ENCODE peak calls at places on chromosomes 1 and 21, in five cellular contexts. S is fibroblast of lung, T is neural crest cell, E is SK-MEL-5, R is aorta. V is an unnamed sample.

GRCh38 chr1:161726631-161727342 is 5.4 kb downstream of the FCRLB start:
- DNase-seq in E (peak; percentile 95), T (peak; percentile 78), S (peak; percentile 83), R (peak; percentile 95), V (peak; percentile 85)

GRCh38 chr21:39175154-39175553 is 8.1 kb downstream of the PSMG1 start:
- DNase-seq in R (no peak), T (no peak), E (peak; percentile 49), S (peak; percentile 62), V (peak; percentile 26)

GRCh38 chr1:5999711-6000443 is 7.7 kb upstream of the NPHP4 start:
- DNase-seq in E (no peak), R (peak; percentile 70), S (no peak), T (no peak), V (no peak)

GRCh38 chr1:53754484-53755312 is 15.7 kb upstream of the GLIS1 start:
- DNase-seq in E (peak; percentile 72), T (peak; percentile 39), S (peak; percentile 82), R (no peak), V (peak; percentile 78)

GRCh38 chr1:12327566-12327965 is 97.7 kb downstream of the VPS13D start:
- DNase-seq in E (no peak), R (no peak), T (no peak), S (no peak), V (no peak)

GRCh38 chr1:119631433-119632102 is 16.5 kb downstream of the ZNF697 start:
- DNase-seq in S (peak; percentile 86), R (peak; percentile 93), T (no peak), E (peak; percentile 69), V (peak; percentile 79)

GRCh38 chr1:154589780-154590179 is 18.2 kb downstream of the ADAR start:
- DNase-seq in R (no peak), T (no peak), S (no peak), E (no peak), V (no peak)

GRCh38 chr21:46369520-46370235 is 45.7 kb downstream of the PCNT start:
- DNase-seq in E (no peak), R (no peak), T (no peak), S (no peak), V (no peak)

GRCh38 chr21:41776778-41777177 is 9.9 kb upstream of the RIPK4 start:
- DNase-seq in E (no peak), T (no peak), S (no peak), R (no peak), V (no peak)

GRCh38 chr1:53127546-53127945 is 14.9 kb downstream of the SLC1A7 start:
- DNase-seq in R (peak; percentile 55), T (no peak), S (no peak), E (no peak), V (no peak)

GRCh38 chr21:41583274-41583790 is 75.4 kb upstream of the TMPRSS2 start:
- DNase-seq in E (no peak), S (no peak), R (no peak), T (no peak), V (peak; percentile 27)

GRCh38 chr1:5296135-5296930 is 641.9 kb downstream of the AJAP1 start:
- DNase-seq in R (no peak), S (no peak), E (no peak), T (no peak), V (no peak)

GRCh38 chr1:85502625-85503083 is 37.7 kb upstream of the DDAH1 start:
- DNase-seq in S (peak; percentile 87), T (peak; percentile 40), E (peak; percentile 80), R (no peak), V (peak; percentile 56)

GRCh38 chr1:11729498-11730428 is 6.2 kb upstream of the AGTRAP start:
- DNase-seq in T (no peak), R (no peak), S (no peak), E (no peak), V (peak; percentile 50)

GRCh38 chr1:65027699-65028358 is 61.5 kb upstream of the JAK1 start:
- DNase-seq in T (no peak), R (no peak), E (no peak), S (no peak), V (peak; percentile 63)

GRCh38 chr1:52920791-52921291 is 699 bp downstream of the ECHDC2 start:
- DNase-seq in R (peak; percentile 84), T (no peak), E (no peak), S (no peak), V (peak; percentile 36)

GRCh38 chr1:7235871-7236472 is 450.7 kb downstream of the CAMTA1 start:
- DNase-seq in E (no peak), R (no peak), S (no peak), T (no peak), V (no peak)

GRCh38 chr1:244869364-244869827 is 5.1 kb upstream of the HNRNPU start:
- DNase-seq in R (no peak), T (no peak), E (no peak), S (no peak), V (no peak)

GRCh38 chr1:183723571-183723970 is 70.5 kb upstream of the APOBEC4 start:
- DNase-seq in S (peak; percentile 45), T (no peak), R (no peak), E (no peak), V (no peak)

GRCh38 chr1:176460606-176461336 is 2.2 kb upstream of the PAPPA2 start:
- DNase-seq in T (no peak), R (no peak), S (no peak), E (no peak), V (no peak)

GRCh38 chr21:41861987-41862386 is 17.2 kb downstream of the PRDM15 start:
- DNase-seq in S (no peak), T (no peak), R (no peak), E (no peak), V (no peak)

GRCh38 chr1:206694551-206695124 is 9.9 kb downstream of the MAPKAPK2 start:
- DNase-seq in S (no peak), R (no peak), E (no peak), T (no peak), V (no peak)

GRCh38 chr1:46535063-46535462 is 16.4 kb downstream of the KNCN start:
- DNase-seq in E (peak; percentile 51), T (no peak), R (no peak), S (no peak), V (no peak)

GRCh38 chr21:42621166-42621827 is 32.1 kb upstream of the PDE9A start:
- DNase-seq in S (no peak), T (no peak), E (no peak), R (peak; percentile 73), V (peak; percentile 61)

GRCh38 chr1:38137164-38137563 is 90.6 kb upstream of the POU3F1 start:
- DNase-seq in E (no peak), S (no peak), T (no peak), R (no peak), V (no peak)

GRCh38 chr21:34534522-34534921 is 22.5 kb upstream of the KCNE1 start:
- DNase-seq in T (no peak), R (no peak), S (no peak), E (peak; percentile 73), V (peak; percentile 74)

GRCh38 chr1:35605071-35605881 is 32.2 kb downstream of the TFAP2E start:
- DNase-seq in E (peak; percentile 61), S (no peak), T (no peak), R (no peak), V (peak; percentile 33)

GRCh38 chr1:58968360-58968952 is 184.6 kb upstream of the JUN start:
- DNase-seq in T (no peak), E (no peak), R (peak; percentile 89), S (peak; percentile 82), V (peak; percentile 69)

GRCh38 chr1:15985611-15986272 is 9.8 kb upstream of the ZBTB17 start:
- DNase-seq in R (no peak), T (no peak), S (no peak), E (no peak), V (peak; percentile 68)

GRCh38 chr21:33261635-33262034 is 4.5 kb upstream of the IL10RB start:
- DNase-seq in T (no peak), S (peak; percentile 51), E (peak; percentile 9), R (no peak), V (peak; percentile 79)

GRCh38 chr1:225944951-225945350 is 3.9 kb upstream of the LEFTY2 start:
- DNase-seq in R (peak; percentile 36), S (no peak), T (no peak), E (no peak), V (no peak)

GRCh38 chr1:149942207-149942606 is 5.5 kb upstream of the MTMR11 start:
- DNase-seq in E (peak; percentile 89), S (peak; percentile 69), T (peak; percentile 41), R (no peak), V (peak; percentile 42)

GRCh38 chr1:188670837-188671236 is 1806.8 kb downstream of the BRINP3 start:
- DNase-seq in R (no peak), S (no peak), E (peak; percentile 14), T (no peak), V (peak; percentile 40)

GRCh38 chr1:161166669-161167548 is 683 bp downstream of the PPOX start:
- DNase-seq in T (peak; percentile 16), S (no peak), R (peak; percentile 79), E (no peak), V (peak; percentile 33)

GRCh38 chr1:46301406-46302090 is 1.9 kb downstream of the LRRC41 start:
- DNase-seq in R (peak; percentile 85), E (no peak), T (peak; percentile 14), S (peak; percentile 74), V (no peak)